ENCODE peak calls at places on chromosomes 16 and 17, in four cellular contexts. E is fibroblast of lung, G is neural crest cell, C is type B pancreatic cell. P is an unnamed sample.

GRCh38 chr16:401468-402348 is at the start of gene DECR2:
- DNase-seq in E (peak), G (peak), C (peak), P (peak)

GRCh38 chr16:88920618-88921602 is 54.5 kb upstream of the PABPN1L start:
- DNase-seq in E (peak), G (no peak), C (no peak), P (no peak)

GRCh38 chr16:1933097-1933661 is 9.8 kb downstream of the MSRB1 start:
- DNase-seq in E (no peak), G (no peak), C (no peak), P (no peak)

GRCh38 chr17:74761931-74762330 is 13.5 kb downstream of the NHERF1 start:
- DNase-seq in E (no peak), G (no peak), C (no peak), P (no peak)

GRCh38 chr16:70736454-70737376 is 50.9 kb upstream of the MTSS2 start:
- DNase-seq in E (no peak), G (no peak), C (no peak), P (no peak)

GRCh38 chr17:69593716-69594115 is 179.2 kb downstream of the MAP2K6 start:
- DNase-seq in E (no peak), G (no peak), C (no peak), P (no peak)

GRCh38 chr17:3893003-3893719 is at the start of gene CAMKK1:
- DNase-seq in E (peak), G (peak), C (peak), P (peak)

GRCh38 chr17:1030684-1031557 is 34.0 kb downstream of the TIMM22 start:
- DNase-seq in E (no peak), G (no peak), C (no peak), P (no peak)

GRCh38 chr16:75658175-75658574 is 10.6 kb downstream of the TERF2IP start:
- DNase-seq in E (no peak), G (no peak), C (no peak), P (no peak)

GRCh38 chr16:25110392-25110947 is 1.1 kb upstream of the LCMT1 start:
- DNase-seq in E (no peak), G (no peak), C (no peak), P (no peak)

GRCh38 chr16:25109643-25110042 is 1.9 kb upstream of the LCMT1 start:
- DNase-seq in E (peak), G (no peak), C (no peak), P (no peak)

GRCh38 chr16:25107466-25107792 is 4.1 kb upstream of the LCMT1 start:
- DNase-seq in E (no peak), G (no peak), C (no peak), P (no peak)

GRCh38 chr16:25106567-25107465 is 4.7 kb upstream of the LCMT1 start:
- DNase-seq in E (peak), G (peak), C (peak), P (peak)

DNA sequence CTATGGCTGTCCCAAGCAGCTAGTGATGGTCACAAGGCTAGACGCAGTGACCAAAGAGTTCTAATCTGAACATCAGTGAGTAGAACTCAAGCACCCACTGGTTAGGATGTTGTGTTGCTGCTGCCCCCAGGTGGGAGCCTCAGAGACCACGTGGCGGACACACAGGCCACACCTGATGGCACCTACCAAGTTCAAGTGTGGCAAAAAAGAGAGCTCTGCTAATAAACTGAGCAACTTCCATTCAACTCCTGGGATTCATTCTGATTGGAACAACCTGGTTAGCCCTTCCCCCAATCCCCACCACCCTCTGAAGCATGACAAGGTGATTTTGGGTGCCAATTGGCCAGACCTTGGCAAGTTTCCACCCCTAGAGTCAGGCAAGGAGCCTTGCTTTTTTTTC is 3.5 kb upstream of the LCMT1 start:
- DNase-seq in E (no peak), G (no peak), C (no peak), P (no peak)
- TF ChIP-seq CTCF in E (no peak), G (no peak), C (no peak), P (no peak)

DNA sequence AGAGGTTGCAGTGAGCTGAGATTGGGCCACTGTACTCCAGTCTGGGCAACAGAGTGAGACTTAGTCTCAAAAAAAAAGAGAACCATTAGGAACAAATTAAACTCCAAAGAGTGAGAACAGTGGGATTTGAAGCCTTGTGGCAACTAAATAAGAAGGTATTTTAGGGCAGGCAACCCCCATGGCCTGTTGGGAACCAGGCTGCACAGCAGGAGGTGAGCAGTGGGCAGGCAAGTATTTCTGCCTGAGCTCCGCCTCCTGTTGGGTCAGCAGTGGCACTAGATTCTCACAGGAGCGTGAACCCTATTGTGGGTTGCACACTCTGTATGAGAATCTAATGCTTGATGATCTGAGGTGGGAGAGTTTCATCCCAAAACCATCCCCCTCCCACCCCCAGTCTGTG is 57.6 kb upstream of the MED9 start:
- DNase-seq in E (no peak), G (no peak), C (no peak), P (no peak)
- TF ChIP-seq CTCF in E (no peak), G (no peak), C (no peak), P (no peak)

DNA sequence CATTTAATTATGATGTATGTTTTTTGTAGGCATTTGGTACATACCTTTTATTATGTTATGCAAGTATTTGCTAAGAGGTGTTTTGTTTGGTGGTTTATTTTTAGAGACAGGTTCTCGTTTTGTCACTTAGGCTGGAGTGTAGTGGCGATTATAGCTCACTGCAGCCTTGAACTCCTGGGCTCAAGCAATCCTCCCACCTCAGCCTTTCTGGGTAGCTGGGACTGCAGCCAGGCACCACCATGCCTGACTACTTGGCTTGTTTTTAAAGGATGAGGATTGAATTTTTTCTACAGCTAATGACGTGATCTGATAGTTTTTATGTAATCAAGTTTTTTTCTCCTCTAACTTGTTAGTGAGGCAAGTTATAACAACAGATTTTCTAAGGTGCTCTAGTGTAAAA is 199.6 kb downstream of the SPECC1 start:
- DNase-seq in E (peak), G (no peak), C (no peak), P (no peak)
- TF ChIP-seq CTCF in E (no peak), G (no peak), C (no peak), P (no peak)

GRCh38 chr16:4882633-4883285 is 35.5 kb downstream of the UBN1 start:
- DNase-seq in E (peak), G (no peak), C (no peak), P (no peak)

GRCh38 chr16:4884209-4884608 is 36.9 kb downstream of the UBN1 start:
- DNase-seq in E (no peak), G (no peak), C (no peak), P (no peak)

GRCh38 chr16:4880006-4880580 is 32.8 kb downstream of the UBN1 start:
- DNase-seq in E (no peak), G (no peak), C (no peak), P (no peak)

GRCh38 chr16:4883501-4883900 is 36.2 kb downstream of the UBN1 start:
- DNase-seq in E (no peak), G (no peak), C (no peak), P (no peak)

GRCh38 chr16:4882261-4882632 is 35.0 kb downstream of the UBN1 start:
- DNase-seq in E (no peak), G (no peak), C (no peak), P (no peak)
- TF ChIP-seq CTCF in E (no peak), G (no peak), C (no peak), P (no peak)

GRCh38 chr17:77437747-77438146 is 297.0 kb downstream of the SEC14L1 start:
- DNase-seq in E (no peak), G (no peak), C (no peak), P (no peak)

GRCh38 chr17:77438241-77439204 is 297.8 kb downstream of the SEC14L1 start:
- DNase-seq in E (no peak), G (no peak), C (no peak), P (no peak)

GRCh38 chr17:77436481-77436880 is 295.7 kb downstream of the SEC14L1 start:
- DNase-seq in E (no peak), G (no peak), C (no peak), P (no peak)

GRCh38 chr17:77436058-77436442 is 295.3 kb downstream of the SEC14L1 start:
- DNase-seq in E (peak), G (no peak), C (no peak), P (no peak)

GRCh38 chr17:77437017-77437416 is 296.2 kb downstream of the SEC14L1 start:
- DNase-seq in E (peak), G (no peak), C (no peak), P (peak)
- TF ChIP-seq CTCF in E (no peak), G (no peak), C (no peak), P (peak)

DNA sequence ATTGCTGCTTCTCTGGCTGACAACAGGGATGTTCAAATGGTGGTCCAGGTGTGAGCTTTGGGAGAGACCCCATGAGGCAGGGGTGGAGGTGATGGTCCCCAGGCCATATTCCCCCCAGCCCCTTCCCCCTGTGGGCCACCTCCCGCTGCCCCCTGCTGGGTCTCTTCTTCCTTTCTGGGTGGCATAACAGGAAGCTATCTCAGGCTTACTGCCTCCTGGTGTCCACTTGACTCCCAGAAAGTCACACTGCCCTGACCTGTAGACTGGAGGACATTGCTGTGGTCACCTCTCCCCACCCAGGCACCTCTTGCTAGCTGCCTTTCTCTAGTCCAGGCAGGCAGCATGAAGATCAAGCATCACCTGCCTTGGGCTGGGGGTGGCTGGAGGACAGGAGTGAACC is 46.4 kb upstream of the PLCG2 start:
- DNase-seq in E (no peak), G (no peak), C (no peak), P (no peak)
- TF ChIP-seq CTCF in E (no peak), G (no peak), C (no peak), P (no peak)

P was measured in osteocyte.